ENCODE peak calls at places on chromosomes 12 and 14, in six cellular contexts. V, C, X, S, U and T are unnamed samples.

GRCh38 chr14:35332517-35333346 is 40.5 kb downstream of the PSMA6 start:
- DNase-seq in V (peak; percentile 40), C (peak; percentile 68), X (no peak), S (no peak), U (peak; percentile 66), T (no peak)

GRCh38 chr14:86961106-86961716 is 1031.8 kb downstream of the GALC start:
- DNase-seq in V (no peak), C (no peak), X (no peak), S (no peak), U (no peak), T (no peak)

GRCh38 chr14:101365329-101366158 is 195.8 kb upstream of the DIO3 start:
- DNase-seq in V (no peak), C (peak; percentile 20), X (no peak), S (no peak), U (no peak), T (no peak)

GRCh38 chr12:105352049-105352448 is 21.6 kb downstream of the C12orf75 start:
- DNase-seq in V (no peak), C (no peak), X (no peak), S (no peak), U (no peak), T (no peak)

GRCh38 chr14:70425349-70425748 is 8.5 kb upstream of the SYNJ2BP start:
- DNase-seq in V (peak; percentile 27), C (peak; percentile 10), X (no peak), S (no peak), U (no peak), T (no peak)

GRCh38 chr14:20855652-20856291 is 35.4 kb upstream of the RNASE3 start:
- DNase-seq in V (peak; percentile 61), C (peak; percentile 58), X (peak; percentile 29), S (no peak), U (no peak), T (peak; percentile 5)

GRCh38 chr12:28507055-28507454 is 316.8 kb downstream of the CCDC91 start:
- DNase-seq in V (no peak), C (no peak), X (no peak), S (no peak), U (no peak), T (no peak)

GRCh38 chr14:75200451-75200850 is 24.0 kb upstream of the TMED10 start:
- DNase-seq in V (peak; percentile 87), C (peak; percentile 74), X (no peak), S (no peak), U (peak; percentile 86), T (no peak)

GRCh38 chr14:105053421-105053820 is 11.8 kb downstream of the GPR132 start:
- DNase-seq in V (no peak), C (no peak), X (no peak), S (no peak), U (no peak), T (no peak)

GRCh38 chr12:4664111-4664510 is 15.2 kb downstream of the NDUFA9 start:
- DNase-seq in V (no peak), C (no peak), X (no peak), S (no peak), U (no peak), T (no peak)

GRCh38 chr12:59149995-59150642 is 229.8 kb upstream of the LRIG3 start:
- DNase-seq in V (no peak), C (no peak), X (no peak), S (no peak), U (no peak), T (no peak)

GRCh38 chr12:71665109-71665476 is 992 bp downstream of the THAP2 start:
- DNase-seq in V (peak; percentile 27), C (no peak), X (no peak), S (no peak), U (no peak), T (no peak)

GRCh38 chr12:120235369-120236123 is 30.0 kb downstream of the PXN start:
- DNase-seq in V (no peak), C (no peak), X (no peak), S (peak; percentile 54), U (no peak), T (no peak)

GRCh38 chr14:31071151-31071550 is 45.0 kb upstream of the STRN3 start:
- DNase-seq in V (no peak), C (no peak), X (no peak), S (no peak), U (no peak), T (no peak)

GRCh38 chr12:21001778-21002177 is 129.2 kb upstream of the SLCO1B1 start:
- DNase-seq in V (no peak), C (no peak), X (no peak), S (no peak), U (no peak), T (no peak)

GRCh38 chr14:86779416-86779815 is 1213.6 kb downstream of the GALC start:
- DNase-seq in V (no peak), C (no peak), X (no peak), S (no peak), U (no peak), T (no peak)

GRCh38 chr14:68549057-68549421 is 243.8 kb downstream of the ZFP36L1 start:
- DNase-seq in V (no peak), C (no peak), X (no peak), S (no peak), U (no peak), T (no peak)

GRCh38 chr14:68544150-68544892 is 248.5 kb downstream of the ZFP36L1 start:
- DNase-seq in V (peak; percentile 72), C (peak; percentile 85), X (no peak), S (no peak), U (no peak), T (no peak)

GRCh38 chr14:68547305-68548193 is 245.3 kb downstream of the ZFP36L1 start:
- DNase-seq in V (peak; percentile 41), C (peak; percentile 42), X (no peak), S (no peak), U (no peak), T (no peak)

GRCh38 chr14:68548194-68549056 is 244.4 kb downstream of the ZFP36L1 start:
- DNase-seq in V (peak; percentile 48), C (no peak), X (no peak), S (peak; percentile 88), U (no peak), T (no peak)

DNA sequence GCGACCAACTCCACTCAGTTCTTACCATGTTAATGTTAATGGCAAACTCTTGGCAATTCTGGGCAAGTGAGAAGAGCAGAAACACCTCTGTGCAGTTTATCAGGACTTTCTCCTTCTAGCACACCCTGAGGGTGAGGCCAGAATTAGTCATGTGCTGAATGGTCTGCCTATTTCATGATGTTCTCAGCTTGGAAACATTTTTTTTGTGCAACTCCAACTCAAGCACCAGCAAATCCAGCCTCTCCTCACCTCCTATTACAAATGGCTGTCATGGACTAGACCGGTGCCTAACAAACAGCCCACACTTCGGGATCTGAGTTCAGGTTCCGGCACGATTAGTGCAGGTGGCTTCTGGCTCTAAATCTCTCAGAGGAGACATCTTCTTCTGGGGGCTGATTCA is 246.0 kb downstream of the ZFP36L1 start:
- DNase-seq in V (no peak), C (no peak), X (no peak), S (no peak), U (no peak), T (no peak)
- H3K4me1 ChIP-seq in V (peaks cover 62% of the 10 kb centered on the region), C (peaks cover 50% of the 10 kb centered on the region), X (peaks cover 6% of the 10 kb centered on the region), S (peaks cover 34% of the 10 kb centered on the region), U (peaks cover 19% of the 10 kb centered on the region), T (peaks cover 62% of the 10 kb centered on the region)

GRCh38 chr12:113474635-113475436 is 3.2 kb upstream of the LHX5 start:
- DNase-seq in V (no peak), C (no peak), X (no peak), S (no peak), U (no peak), T (no peak)

GRCh38 chr12:113477171-113477841 is 5.6 kb upstream of the LHX5 start:
- DNase-seq in V (no peak), C (no peak), X (no peak), S (no peak), U (no peak), T (no peak)

GRCh38 chr12:113475451-113476085 is 3.9 kb upstream of the LHX5 start:
- DNase-seq in V (no peak), C (no peak), X (no peak), S (no peak), U (no peak), T (no peak)

GRCh38 chr12:113477842-113478215 is 6.2 kb upstream of the LHX5 start:
- DNase-seq in V (no peak), C (no peak), X (no peak), S (no peak), U (no peak), T (no peak)

DNA sequence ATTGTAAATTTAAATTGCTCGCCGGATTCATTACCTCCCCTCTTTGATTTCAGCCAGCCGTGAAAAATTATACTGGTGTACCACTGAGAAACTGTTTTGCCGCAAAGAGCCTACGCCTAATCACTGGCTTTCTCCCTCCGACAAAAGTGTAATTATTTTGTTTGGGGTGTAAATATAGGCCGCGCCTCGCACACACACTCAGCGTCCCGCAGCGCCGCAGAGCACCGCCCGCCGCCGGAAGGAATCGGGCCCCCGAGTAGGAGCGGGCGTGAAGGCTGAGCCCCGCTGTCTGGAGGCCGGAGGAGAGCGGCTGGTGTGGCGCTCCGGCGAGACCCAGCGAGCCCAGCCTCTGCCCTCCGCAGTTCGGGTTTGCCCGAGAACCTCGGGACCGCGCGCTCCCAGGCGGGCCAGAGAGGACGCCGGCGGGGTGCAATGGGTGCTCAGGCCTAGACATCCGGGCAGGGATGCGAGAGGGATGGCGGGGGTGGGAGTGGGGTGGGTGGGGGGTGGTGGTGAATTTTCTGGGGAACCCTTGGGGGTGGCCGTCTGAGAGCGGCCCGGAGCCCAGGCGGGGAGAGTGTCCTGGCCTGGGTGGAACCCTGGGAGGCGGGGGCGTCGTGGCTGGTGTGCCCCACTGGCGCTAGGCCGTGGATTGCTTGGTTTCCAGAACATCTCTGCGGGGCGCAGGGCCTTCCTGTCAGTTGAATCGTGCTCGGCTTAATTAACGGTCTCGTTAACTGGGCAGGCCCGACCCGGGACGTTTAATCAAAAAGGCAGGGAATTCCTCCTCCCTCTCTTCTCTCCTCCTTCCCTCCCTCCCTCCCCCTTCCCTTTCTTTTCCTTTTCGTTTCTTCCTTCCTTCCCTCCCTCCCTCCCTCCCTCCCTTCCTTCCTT is 4.7 kb upstream of the LHX5 start:
- DNase-seq in V (no peak), C (no peak), X (no peak), S (no peak), U (no peak), T (no peak)
- H3K4me3 ChIP-seq in V (no peak overlapping the region), C (no peak overlapping the region), X (peak overlapping the region; percentile 24), S (no peak overlapping the region), U (no peak overlapping the region), T (no peak overlapping the region)

GRCh38 chr12:6323995-6324711 is 13.7 kb downstream of the PLEKHG6 start:
- DNase-seq in V (no peak), C (no peak), X (no peak), S (no peak), U (no peak), T (no peak)

GRCh38 chr12:6322969-6323339 is 12.5 kb downstream of the PLEKHG6 start:
- DNase-seq in V (no peak), C (no peak), X (no peak), S (no peak), U (no peak), T (no peak)

GRCh38 chr12:6321905-6322304 is 11.4 kb downstream of the PLEKHG6 start:
- DNase-seq in V (no peak), C (no peak), X (no peak), S (no peak), U (no peak), T (no peak)

GRCh38 chr12:6323340-6323994 is 13.0 kb downstream of the PLEKHG6 start:
- DNase-seq in V (peak; percentile 42), C (peak; percentile 54), X (peak; percentile 72), S (no peak), U (peak; percentile 63), T (no peak)

GRCh38 chr12:6322352-6322751 is 11.9 kb downstream of the PLEKHG6 start:
- DNase-seq in V (no peak), C (no peak), X (no peak), S (no peak), U (no peak), T (no peak)
- TF ChIP-seq POLR2A in V (no peak), C (no peak), X (no peak), S (no peak), U (no peak), T (no peak)

GRCh38 chr14:103071544-103072251 is 12.3 kb upstream of the LBHD2 start:
- DNase-seq in V (no peak), C (no peak), X (no peak), S (peak; percentile 62), U (peak; percentile 54), T (no peak)
- H3K4me1 ChIP-seq in V (peaks cover 7% of the 10 kb centered on the region), C (peaks cover 16% of the 10 kb centered on the region), X (no peaks in the 10 kb centered on the region), S (peaks cover 12% of the 10 kb centered on the region), U (peaks cover 59% of the 10 kb centered on the region), T (peaks cover 82% of the 10 kb centered on the region)